ENCODE peak calls at places on chromosomes 3 and 15, in five cellular contexts. One of them, this sample, is unnamed.

GRCh38 chr15:44096596-44096995 is 98.5 kb downstream of the FRMD5 start:
- DNase-seq in heart right ventricle: no peak
- DNase-seq in left ventricle myocardium inferior: no peak
- DNase-seq in activated T-cell treated with anti-CD3 and anti-CD28 coated beads, Interleukin-2, amount 50 U/mL, for 4 hours: no peak
- DNase-seq in sciatic nerve: no peak
- DNase-seq in this sample: no peak

GRCh38 chr3:170532573-170532972 is 53.3 kb downstream of the SLC7A14 start:
- DNase-seq in heart right ventricle: no peak
- DNase-seq in left ventricle myocardium inferior: no peak
- DNase-seq in activated T-cell treated with anti-CD3 and anti-CD28 coated beads, Interleukin-2, amount 50 U/mL, for 4 hours: no peak
- DNase-seq in sciatic nerve: no peak
- DNase-seq in this sample: no peak

GRCh38 chr15:45642203-45642932 is 7.5 kb downstream of the SQOR start:
- DNase-seq in heart right ventricle: no peak
- DNase-seq in left ventricle myocardium inferior: no peak
- DNase-seq in activated T-cell treated with anti-CD3 and anti-CD28 coated beads, Interleukin-2, amount 50 U/mL, for 4 hours: no peak
- DNase-seq in sciatic nerve: no peak
- DNase-seq in this sample: no peak

GRCh38 chr3:171646357-171647133 is 163.7 kb downstream of the PLD1 start:
- DNase-seq in heart right ventricle: peak; percentile 57
- DNase-seq in left ventricle myocardium inferior: no peak
- DNase-seq in activated T-cell treated with anti-CD3 and anti-CD28 coated beads, Interleukin-2, amount 50 U/mL, for 4 hours: no peak
- DNase-seq in sciatic nerve: no peak
- DNase-seq in this sample: no peak

GRCh38 chr15:78133801-78134200 is 2.6 kb upstream of the CIB2 start:
- DNase-seq in heart right ventricle: no peak
- DNase-seq in left ventricle myocardium inferior: no peak
- DNase-seq in activated T-cell treated with anti-CD3 and anti-CD28 coated beads, Interleukin-2, amount 50 U/mL, for 4 hours: no peak
- DNase-seq in sciatic nerve: no peak
- DNase-seq in this sample: no peak

GRCh38 chr15:71115567-71116351 is 488 bp downstream of the THSD4 start:
- DNase-seq in heart right ventricle: peak; percentile 24
- DNase-seq in left ventricle myocardium inferior: peak; percentile 56
- DNase-seq in activated T-cell treated with anti-CD3 and anti-CD28 coated beads, Interleukin-2, amount 50 U/mL, for 4 hours: no peak
- DNase-seq in sciatic nerve: peak; percentile 61
- DNase-seq in this sample: peak; percentile 32

GRCh38 chr15:77818484-77819270 is 186.0 kb upstream of the LINGO1 start:
- DNase-seq in heart right ventricle: no peak
- DNase-seq in left ventricle myocardium inferior: no peak
- DNase-seq in activated T-cell treated with anti-CD3 and anti-CD28 coated beads, Interleukin-2, amount 50 U/mL, for 4 hours: no peak
- DNase-seq in sciatic nerve: no peak
- DNase-seq in this sample: peak; percentile 4

GRCh38 chr3:26712211-26713026 is 89.8 kb downstream of the LRRC3B start:
- DNase-seq in heart right ventricle: peak; percentile 10
- DNase-seq in left ventricle myocardium inferior: no peak
- DNase-seq in activated T-cell treated with anti-CD3 and anti-CD28 coated beads, Interleukin-2, amount 50 U/mL, for 4 hours: no peak
- DNase-seq in sciatic nerve: no peak
- DNase-seq in this sample: no peak

GRCh38 chr3:88189361-88189810 is 39.6 kb downstream of the C3orf38 start:
- DNase-seq in heart right ventricle: no peak
- DNase-seq in left ventricle myocardium inferior: no peak
- DNase-seq in activated T-cell treated with anti-CD3 and anti-CD28 coated beads, Interleukin-2, amount 50 U/mL, for 4 hours: no peak
- DNase-seq in sciatic nerve: no peak
- DNase-seq in this sample: no peak

This sample was measured in stimulated activated CD4-positive, alpha-beta T cell treated with anti-CD3 and anti-CD28 coated beads, Interleukin-15, amount 100 ng/mL, for 24 hours.